ENCODE peak calls at places on chromosomes 3 and 15, in four cellular contexts. One of them, this sample, is unnamed.

GRCh38 chr3:116443096-116443793 is 2.0 kb downstream of the LSAMP start:
- DNase-seq in GM12878: no peak
- DNase-seq in K562: no peak
- DNase-seq in GM12891: no peak
- DNase-seq in this sample: no peak

GRCh38 chr15:35000511-35000910 is 12.4 kb upstream of the ZNF770 start:
- DNase-seq in GM12878: no peak
- DNase-seq in K562: no peak
- DNase-seq in GM12891: no peak
- DNase-seq in this sample: peak

GRCh38 chr3:150925751-150926201 is 20.5 kb upstream of the MINDY4B start:
- DNase-seq in GM12878: no peak
- DNase-seq in K562: peak
- DNase-seq in GM12891: peak
- DNase-seq in this sample: no peak

GRCh38 chr3:59957150-59957549 is 907.3 kb upstream of the CFAP20DC start:
- DNase-seq in GM12878: no peak
- DNase-seq in K562: no peak
- DNase-seq in GM12891: no peak
- DNase-seq in this sample: no peak

GRCh38 chr3:72655758-72656157 is 192.5 kb downstream of the SHQ1 start:
- DNase-seq in GM12878: no peak
- DNase-seq in K562: peak
- DNase-seq in GM12891: no peak
- DNase-seq in this sample: no peak

GRCh38 chr3:14472471-14473351 is 67.4 kb downstream of the GRIP2 start:
- DNase-seq in GM12878: no peak
- DNase-seq in K562: no peak
- DNase-seq in GM12891: no peak
- DNase-seq in this sample: no peak

GRCh38 chr3:175075269-175075668 is 216.1 kb downstream of the NAALADL2 start:
- DNase-seq in GM12878: no peak
- DNase-seq in K562: no peak
- DNase-seq in GM12891: no peak
- DNase-seq in this sample: no peak

GRCh38 chr3:11168881-11169805 is 14.8 kb downstream of the HRH1 start:
- DNase-seq in GM12878: no peak
- DNase-seq in K562: no peak
- DNase-seq in GM12891: no peak
- DNase-seq in this sample: no peak

GRCh38 chr3:152742368-152743347 is 92.3 kb upstream of the P2RY1 start:
- DNase-seq in GM12878: no peak
- DNase-seq in K562: no peak
- DNase-seq in GM12891: no peak
- DNase-seq in this sample: no peak

GRCh38 chr3:16480861-16481569 is 32.5 kb downstream of the RFTN1 start:
- DNase-seq in GM12878: no peak
- DNase-seq in K562: no peak
- DNase-seq in GM12891: no peak
- DNase-seq in this sample: no peak

GRCh38 chr3:78907367-78907766 is 860.4 kb downstream of the ROBO1 start:
- DNase-seq in GM12878: no peak
- DNase-seq in K562: no peak
- DNase-seq in GM12891: no peak
- DNase-seq in this sample: no peak

GRCh38 chr15:80419546-80419945 is 15.4 kb downstream of the ARNT2 start:
- DNase-seq in GM12878: no peak
- DNase-seq in K562: no peak
- DNase-seq in GM12891: no peak
- DNase-seq in this sample: no peak

GRCh38 chr3:66038726-66039589 is at the start of gene MAGI1:
- DNase-seq in GM12878: no peak
- DNase-seq in K562: peak
- DNase-seq in GM12891: peak
- DNase-seq in this sample: peak
- TF ChIP-seq POLR2AphosphoS5 in GM12878: no peak
- TF ChIP-seq POLR2AphosphoS5 in K562: no peak
- TF ChIP-seq POLR2AphosphoS5 in GM12891: no peak
- TF ChIP-seq POLR2AphosphoS5 in this sample: no peak

DNA sequence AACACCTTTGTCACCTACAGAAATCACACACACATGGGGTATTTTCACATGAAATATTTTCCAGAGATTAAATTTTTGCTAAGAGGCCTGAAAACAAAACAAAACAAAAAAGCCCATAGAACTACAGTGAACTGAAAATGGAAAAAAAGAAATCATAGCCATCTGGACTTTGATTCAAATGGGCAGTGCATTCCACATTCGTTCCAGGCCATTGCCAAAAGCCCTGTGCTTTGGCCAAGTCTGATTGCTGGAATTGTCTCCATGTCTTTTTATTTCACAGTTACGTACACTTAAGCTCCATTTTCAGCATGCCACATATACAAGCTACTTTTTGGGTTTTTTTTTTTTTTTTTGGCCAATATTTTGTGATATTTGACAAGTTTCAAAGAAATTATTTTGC is 47.1 kb downstream of the TFG start:
- DNase-seq in GM12878: no peak
- DNase-seq in K562: no peak
- DNase-seq in GM12891: no peak
- DNase-seq in this sample: no peak
- TF ChIP-seq SPI1 in GM12878: no peak
- TF ChIP-seq SPI1 in K562: no peak
- TF ChIP-seq SPI1 in GM12891: no peak
- TF ChIP-seq SPI1 in this sample: no peak

GRCh38 chr15:74801311-74801997 is 11.2 kb upstream of the LMAN1L start:
- DNase-seq in GM12878: no peak
- DNase-seq in K562: no peak
- DNase-seq in GM12891: no peak
- DNase-seq in this sample: no peak
- TF ChIP-seq POLR2AphosphoS5 in GM12878: no peak
- TF ChIP-seq POLR2AphosphoS5 in K562: no peak
- TF ChIP-seq POLR2AphosphoS5 in GM12891: no peak
- TF ChIP-seq POLR2AphosphoS5 in this sample: no peak

DNA sequence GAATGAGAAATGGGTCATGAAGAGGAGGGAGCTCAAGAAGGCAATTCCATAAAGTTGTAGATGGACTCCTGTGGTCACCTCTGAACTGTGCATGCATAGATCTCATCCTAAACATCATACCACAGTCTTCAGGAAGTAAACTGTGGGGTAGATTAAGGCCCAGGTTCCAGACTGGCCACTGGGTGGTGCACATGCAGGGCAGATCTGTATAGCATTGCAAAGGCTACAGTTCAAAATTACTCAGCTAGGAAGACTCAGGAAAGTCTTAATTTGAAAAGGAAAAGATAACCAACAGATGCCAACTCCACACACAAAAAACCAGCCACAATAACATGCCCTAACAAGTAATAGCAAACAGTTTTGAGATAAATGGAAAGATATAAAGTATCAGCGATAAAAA is 20.3 kb downstream of the KY start:
- DNase-seq in GM12878: no peak
- DNase-seq in K562: no peak
- DNase-seq in GM12891: no peak
- DNase-seq in this sample: peak
- TF ChIP-seq SPI1 in GM12878: no peak
- TF ChIP-seq SPI1 in K562: no peak
- TF ChIP-seq SPI1 in GM12891: no peak
- TF ChIP-seq SPI1 in this sample: no peak

DNA sequence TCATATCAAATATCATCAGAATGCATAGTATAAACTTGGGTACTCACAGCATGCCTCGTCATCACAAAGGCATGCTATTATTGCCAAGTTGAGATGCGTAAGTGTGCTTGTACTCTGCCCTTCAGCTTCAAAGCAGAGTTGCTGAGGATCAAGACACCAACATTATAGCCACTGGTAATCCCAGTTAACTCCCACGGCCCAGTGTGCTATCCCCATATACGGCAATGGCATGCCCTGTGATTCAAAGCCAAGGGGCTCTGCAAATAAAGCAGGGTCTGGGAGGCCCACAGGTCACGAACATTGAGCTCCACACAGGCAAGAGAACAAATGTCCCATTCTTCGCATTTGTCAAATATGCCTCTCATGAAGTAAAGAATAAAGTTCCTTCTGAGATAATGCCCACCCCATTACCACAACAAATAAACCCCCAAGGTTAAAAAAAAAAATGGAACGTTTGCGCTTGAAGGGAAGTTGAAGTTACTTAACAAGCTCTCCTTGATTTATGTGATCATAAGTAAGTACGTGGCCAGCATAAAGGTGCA is 298.1 kb upstream of the NECTIN3 start:
- DNase-seq in GM12878: no peak
- DNase-seq in K562: no peak
- DNase-seq in GM12891: no peak
- DNase-seq in this sample: no peak
- TF ChIP-seq POLR2AphosphoS5 in GM12878: no peak
- TF ChIP-seq POLR2AphosphoS5 in K562: no peak
- TF ChIP-seq POLR2AphosphoS5 in GM12891: no peak
- TF ChIP-seq POLR2AphosphoS5 in this sample: no peak

This sample was measured in HL-60.